ENCODE peak calls at places on chromosomes 6 and 20, in nine cellular contexts. One of them, this sample, is unnamed.

GRCh38 chr20:45041464-45042337 is 59.2 kb downstream of the KCNS1 start:
- DNase-seq in natural killer cell: no peak
- DNase-seq in fibroblast of mammary gland: peak
- DNase-seq in mammary epithelial cell: peak
- DNase-seq in GM12865: no peak
- DNase-seq in Calu3: peak
- DNase-seq in PC-9: peak
- DNase-seq in chondrocyte: no peak
- DNase-seq in CD8-positive, alpha-beta T cell: no peak
- DNase-seq in this sample: no peak

GRCh38 chr6:127939442-127940066 is 38.7 kb upstream of the THEMIS start:
- DNase-seq in natural killer cell: no peak
- DNase-seq in fibroblast of mammary gland: peak
- DNase-seq in mammary epithelial cell: no peak
- DNase-seq in GM12865: no peak
- DNase-seq in Calu3: no peak
- DNase-seq in PC-9: peak
- DNase-seq in chondrocyte: no peak
- DNase-seq in CD8-positive, alpha-beta T cell: no peak
- DNase-seq in this sample: no peak

GRCh38 chr6:162538643-162539064 is 188.9 kb downstream of the PRKN start:
- DNase-seq in natural killer cell: no peak
- DNase-seq in fibroblast of mammary gland: no peak
- DNase-seq in mammary epithelial cell: no peak
- DNase-seq in GM12865: no peak
- DNase-seq in Calu3: no peak
- DNase-seq in PC-9: no peak
- DNase-seq in chondrocyte: no peak
- DNase-seq in CD8-positive, alpha-beta T cell: no peak
- DNase-seq in this sample: no peak

GRCh38 chr6:13165518-13166186 is 162.7 kb downstream of the TBC1D7 start:
- DNase-seq in natural killer cell: no peak
- DNase-seq in fibroblast of mammary gland: no peak
- DNase-seq in mammary epithelial cell: no peak
- DNase-seq in GM12865: no peak
- DNase-seq in Calu3: no peak
- DNase-seq in PC-9: no peak
- DNase-seq in chondrocyte: no peak
- DNase-seq in CD8-positive, alpha-beta T cell: no peak
- DNase-seq in this sample: no peak

GRCh38 chr6:98747246-98747645 is 87.1 kb upstream of the POU3F2 start:
- DNase-seq in natural killer cell: no peak
- DNase-seq in fibroblast of mammary gland: no peak
- DNase-seq in mammary epithelial cell: no peak
- DNase-seq in GM12865: no peak
- DNase-seq in Calu3: no peak
- DNase-seq in PC-9: no peak
- DNase-seq in chondrocyte: no peak
- DNase-seq in CD8-positive, alpha-beta T cell: no peak
- DNase-seq in this sample: no peak

GRCh38 chr6:129472239-129472638 is 237.7 kb downstream of the ARHGAP18 start:
- DNase-seq in natural killer cell: no peak
- DNase-seq in fibroblast of mammary gland: no peak
- DNase-seq in mammary epithelial cell: no peak
- DNase-seq in GM12865: no peak
- DNase-seq in Calu3: no peak
- DNase-seq in PC-9: no peak
- DNase-seq in chondrocyte: no peak
- DNase-seq in CD8-positive, alpha-beta T cell: no peak
- DNase-seq in this sample: no peak

GRCh38 chr6:111667921-111668320 is 62.2 kb upstream of the TRAF3IP2 start:
- DNase-seq in natural killer cell: no peak
- DNase-seq in fibroblast of mammary gland: no peak
- DNase-seq in mammary epithelial cell: no peak
- DNase-seq in GM12865: no peak
- DNase-seq in Calu3: no peak
- DNase-seq in PC-9: no peak
- DNase-seq in chondrocyte: no peak
- DNase-seq in CD8-positive, alpha-beta T cell: no peak
- DNase-seq in this sample: no peak

GRCh38 chr20:22775671-22776139 is 191.3 kb upstream of the FOXA2 start:
- DNase-seq in natural killer cell: no peak
- DNase-seq in fibroblast of mammary gland: peak
- DNase-seq in mammary epithelial cell: peak
- DNase-seq in GM12865: no peak
- DNase-seq in Calu3: no peak
- DNase-seq in PC-9: peak
- DNase-seq in chondrocyte: no peak
- DNase-seq in CD8-positive, alpha-beta T cell: no peak
- DNase-seq in this sample: no peak

GRCh38 chr20:46011631-46012482 is 3.1 kb downstream of the MMP9 start:
- DNase-seq in natural killer cell: no peak
- DNase-seq in fibroblast of mammary gland: peak
- DNase-seq in mammary epithelial cell: no peak
- DNase-seq in GM12865: peak
- DNase-seq in Calu3: peak
- DNase-seq in PC-9: no peak
- DNase-seq in chondrocyte: no peak
- DNase-seq in CD8-positive, alpha-beta T cell: no peak
- DNase-seq in this sample: no peak

GRCh38 chr20:5448449-5449118 is 131.8 kb upstream of the PROKR2 start:
- DNase-seq in natural killer cell: peak
- DNase-seq in fibroblast of mammary gland: peak
- DNase-seq in mammary epithelial cell: peak
- DNase-seq in GM12865: peak
- DNase-seq in Calu3: peak
- DNase-seq in PC-9: peak
- DNase-seq in chondrocyte: no peak
- DNase-seq in CD8-positive, alpha-beta T cell: peak
- DNase-seq in this sample: peak

GRCh38 chr6:161493731-161494130 is 219.9 kb upstream of the AGPAT4 start:
- DNase-seq in natural killer cell: no peak
- DNase-seq in fibroblast of mammary gland: no peak
- DNase-seq in mammary epithelial cell: no peak
- DNase-seq in GM12865: no peak
- DNase-seq in Calu3: no peak
- DNase-seq in PC-9: no peak
- DNase-seq in chondrocyte: no peak
- DNase-seq in CD8-positive, alpha-beta T cell: no peak
- DNase-seq in this sample: no peak

GRCh38 chr6:108921547-108922331 is 73.5 kb downstream of the ARMC2 start:
- DNase-seq in natural killer cell: no peak
- DNase-seq in fibroblast of mammary gland: peak
- DNase-seq in mammary epithelial cell: peak
- DNase-seq in GM12865: peak
- DNase-seq in Calu3: no peak
- DNase-seq in PC-9: no peak
- DNase-seq in chondrocyte: no peak
- DNase-seq in CD8-positive, alpha-beta T cell: no peak
- DNase-seq in this sample: no peak

GRCh38 chr6:88612631-88613030 is 350.8 kb downstream of the RNGTT start:
- DNase-seq in natural killer cell: no peak
- DNase-seq in fibroblast of mammary gland: no peak
- DNase-seq in mammary epithelial cell: no peak
- DNase-seq in GM12865: peak
- DNase-seq in Calu3: no peak
- DNase-seq in PC-9: no peak
- DNase-seq in chondrocyte: no peak
- DNase-seq in CD8-positive, alpha-beta T cell: no peak
- DNase-seq in this sample: no peak

GRCh38 chr20:428658-429200 is 20.6 kb downstream of the RBCK1 start:
- DNase-seq in natural killer cell: no peak
- DNase-seq in fibroblast of mammary gland: no peak
- DNase-seq in mammary epithelial cell: no peak
- DNase-seq in GM12865: no peak
- DNase-seq in Calu3: no peak
- DNase-seq in PC-9: no peak
- DNase-seq in chondrocyte: no peak
- DNase-seq in CD8-positive, alpha-beta T cell: no peak
- DNase-seq in this sample: no peak

GRCh38 chr20:1154224-1154623 is 30.6 kb downstream of the TMEM74B start:
- DNase-seq in natural killer cell: no peak
- DNase-seq in fibroblast of mammary gland: no peak
- DNase-seq in mammary epithelial cell: no peak
- DNase-seq in GM12865: no peak
- DNase-seq in Calu3: no peak
- DNase-seq in PC-9: no peak
- DNase-seq in chondrocyte: no peak
- DNase-seq in CD8-positive, alpha-beta T cell: no peak
- DNase-seq in this sample: no peak

DNA sequence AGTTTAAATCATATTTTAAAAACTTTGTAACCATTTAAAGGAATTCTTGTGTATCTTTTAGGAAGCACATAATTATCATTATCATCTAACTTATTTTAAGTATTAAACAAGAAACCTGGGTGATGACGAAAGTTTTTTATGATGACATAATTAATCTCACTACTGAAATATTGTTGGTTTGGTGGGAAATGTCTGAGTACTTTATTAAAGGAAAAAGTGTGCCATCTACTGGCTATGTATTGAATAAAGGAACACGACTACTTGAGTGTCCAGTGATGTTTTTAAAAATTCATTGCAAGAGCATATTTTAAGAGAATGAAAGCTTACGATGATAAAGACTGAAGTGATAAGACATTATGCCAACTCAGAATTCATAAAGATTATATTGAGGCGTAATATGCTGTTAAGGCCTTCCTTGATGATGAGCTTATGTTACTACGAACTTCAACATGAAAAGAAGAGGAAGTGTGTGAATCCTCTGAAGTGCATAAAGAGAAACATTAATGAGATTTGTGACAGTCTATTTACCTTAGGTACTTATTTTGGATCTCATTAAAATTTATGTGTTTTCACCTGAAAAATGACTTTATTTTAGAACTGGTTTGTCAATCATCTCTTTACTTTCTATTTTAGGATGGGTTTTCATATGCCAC is 12.0 kb upstream of the TRMT11 start:
- DNase-seq in natural killer cell: no peak
- DNase-seq in fibroblast of mammary gland: peak
- DNase-seq in mammary epithelial cell: peak
- DNase-seq in GM12865: peak
- DNase-seq in Calu3: no peak
- DNase-seq in PC-9: peak
- DNase-seq in chondrocyte: no peak
- DNase-seq in CD8-positive, alpha-beta T cell: no peak
- DNase-seq in this sample: no peak
- TF ChIP-seq CTCF in natural killer cell: peak
- TF ChIP-seq CTCF in fibroblast of mammary gland: peak
- TF ChIP-seq CTCF in mammary epithelial cell: peak
- TF ChIP-seq CTCF in GM12865: peak
- TF ChIP-seq CTCF in Calu3: no peak
- TF ChIP-seq CTCF in PC-9: peak
- TF ChIP-seq CTCF in chondrocyte: peak
- TF ChIP-seq CTCF in CD8-positive, alpha-beta T cell: peak
- TF ChIP-seq CTCF in this sample: peak

GRCh38 chr6:7143161-7143974 is 35.6 kb downstream of the RREB1 start:
- DNase-seq in natural killer cell: no peak
- DNase-seq in fibroblast of mammary gland: no peak
- DNase-seq in mammary epithelial cell: no peak
- DNase-seq in GM12865: peak
- DNase-seq in Calu3: no peak
- DNase-seq in PC-9: no peak
- DNase-seq in chondrocyte: no peak
- DNase-seq in CD8-positive, alpha-beta T cell: no peak
- DNase-seq in this sample: no peak

GRCh38 chr6:7138921-7139358 is 31.2 kb downstream of the RREB1 start:
- DNase-seq in natural killer cell: no peak
- DNase-seq in fibroblast of mammary gland: no peak
- DNase-seq in mammary epithelial cell: peak
- DNase-seq in GM12865: peak
- DNase-seq in Calu3: peak
- DNase-seq in PC-9: peak
- DNase-seq in chondrocyte: no peak
- DNase-seq in CD8-positive, alpha-beta T cell: no peak
- DNase-seq in this sample: peak

GRCh38 chr6:7142228-7142801 is 34.6 kb downstream of the RREB1 start:
- DNase-seq in natural killer cell: no peak
- DNase-seq in fibroblast of mammary gland: no peak
- DNase-seq in mammary epithelial cell: no peak
- DNase-seq in GM12865: no peak
- DNase-seq in Calu3: no peak
- DNase-seq in PC-9: no peak
- DNase-seq in chondrocyte: no peak
- DNase-seq in CD8-positive, alpha-beta T cell: no peak
- DNase-seq in this sample: no peak

GRCh38 chr6:7139835-7140470 is 32.2 kb downstream of the RREB1 start:
- DNase-seq in natural killer cell: no peak
- DNase-seq in fibroblast of mammary gland: no peak
- DNase-seq in mammary epithelial cell: no peak
- DNase-seq in GM12865: no peak
- DNase-seq in Calu3: no peak
- DNase-seq in PC-9: no peak
- DNase-seq in chondrocyte: no peak
- DNase-seq in CD8-positive, alpha-beta T cell: no peak
- DNase-seq in this sample: no peak

GRCh38 chr6:7140631-7141366 is 33.0 kb downstream of the RREB1 start:
- DNase-seq in natural killer cell: peak
- DNase-seq in fibroblast of mammary gland: peak
- DNase-seq in mammary epithelial cell: peak
- DNase-seq in GM12865: peak
- DNase-seq in Calu3: peak
- DNase-seq in PC-9: peak
- DNase-seq in chondrocyte: no peak
- DNase-seq in CD8-positive, alpha-beta T cell: peak
- DNase-seq in this sample: peak
- TF ChIP-seq CTCF in natural killer cell: no peak
- TF ChIP-seq CTCF in fibroblast of mammary gland: no peak
- TF ChIP-seq CTCF in mammary epithelial cell: no peak
- TF ChIP-seq CTCF in GM12865: no peak
- TF ChIP-seq CTCF in Calu3: no peak
- TF ChIP-seq CTCF in PC-9: no peak
- TF ChIP-seq CTCF in chondrocyte: no peak
- TF ChIP-seq CTCF in CD8-positive, alpha-beta T cell: no peak
- TF ChIP-seq CTCF in this sample: no peak

DNA sequence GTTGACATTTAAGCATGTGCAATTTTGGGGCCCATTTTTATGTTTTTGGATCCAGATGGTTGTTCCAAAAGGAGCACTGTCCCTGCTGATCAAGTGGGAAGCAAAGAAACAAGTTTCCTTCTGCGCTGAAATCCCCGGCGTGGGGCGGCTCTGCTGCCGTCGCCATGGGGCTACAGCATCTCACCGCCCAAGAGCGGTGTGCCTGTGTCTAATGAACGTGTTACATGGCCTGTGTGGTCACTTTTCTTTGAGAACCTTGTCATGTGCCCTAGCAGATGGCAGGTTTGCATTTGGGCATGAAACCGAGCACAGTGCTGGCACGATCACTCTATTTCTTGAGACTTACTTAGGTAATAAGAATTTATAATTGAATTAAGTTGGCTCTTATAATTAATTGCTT is 51.9 kb downstream of the ZDHHC14 start:
- DNase-seq in natural killer cell: no peak
- DNase-seq in fibroblast of mammary gland: no peak
- DNase-seq in mammary epithelial cell: no peak
- DNase-seq in GM12865: no peak
- DNase-seq in Calu3: no peak
- DNase-seq in PC-9: no peak
- DNase-seq in chondrocyte: no peak
- DNase-seq in CD8-positive, alpha-beta T cell: no peak
- DNase-seq in this sample: no peak
- TF ChIP-seq CTCF in natural killer cell: no peak
- TF ChIP-seq CTCF in fibroblast of mammary gland: no peak
- TF ChIP-seq CTCF in mammary epithelial cell: no peak
- TF ChIP-seq CTCF in GM12865: no peak
- TF ChIP-seq CTCF in Calu3: no peak
- TF ChIP-seq CTCF in PC-9: no peak
- TF ChIP-seq CTCF in chondrocyte: no peak
- TF ChIP-seq CTCF in CD8-positive, alpha-beta T cell: no peak
- TF ChIP-seq CTCF in this sample: no peak

GRCh38 chr6:10030942-10031537 is 383.8 kb downstream of the TFAP2A start:
- DNase-seq in natural killer cell: no peak
- DNase-seq in fibroblast of mammary gland: no peak
- DNase-seq in mammary epithelial cell: peak
- DNase-seq in GM12865: peak
- DNase-seq in Calu3: no peak
- DNase-seq in PC-9: no peak
- DNase-seq in chondrocyte: no peak
- DNase-seq in CD8-positive, alpha-beta T cell: no peak
- DNase-seq in this sample: no peak
- TF ChIP-seq CTCF in natural killer cell: peak
- TF ChIP-seq CTCF in fibroblast of mammary gland: peak
- TF ChIP-seq CTCF in mammary epithelial cell: peak
- TF ChIP-seq CTCF in GM12865: peak
- TF ChIP-seq CTCF in Calu3: peak
- TF ChIP-seq CTCF in PC-9: peak
- TF ChIP-seq CTCF in chondrocyte: peak
- TF ChIP-seq CTCF in CD8-positive, alpha-beta T cell: no peak
- TF ChIP-seq CTCF in this sample: peak